ENCODE peak calls at places on chromosomes 3 and 15, in four cellular contexts. One of them, this sample, is unnamed.
A peak's percentile ranks its signal among the peaks of the same experiment; 100 is the strongest.

GRCh38 chr3:119469378-119470189 is 821 bp downstream of the POGLUT1 start:
- DNase-seq in effector CD4-positive, alpha-beta T cell: no peak
- DNase-seq in stimulated activated CD4-positive, alpha-beta T cell treated with anti-CD3 and anti-CD28 coated beads, Interleukin-4, amount 100 ng/mL, for 48 hours: no peak
- DNase-seq in HCEC 1CT: no peak
- DNase-seq in this sample: no peak

GRCh38 chr15:59349715-59350420 is 22.8 kb downstream of the MYO1E start:
- DNase-seq in stimulated activated CD4-positive, alpha-beta T cell treated with anti-CD3 and anti-CD28 coated beads, Interleukin-4, amount 100 ng/mL, for 48 hours: no peak
- DNase-seq in HCEC 1CT: peak; percentile 92
- DNase-seq in effector CD4-positive, alpha-beta T cell: no peak
- DNase-seq in this sample: no peak

GRCh38 chr3:190455843-190456242 is 6.1 kb upstream of the TMEM207 start:
- DNase-seq in HCEC 1CT: no peak
- DNase-seq in effector CD4-positive, alpha-beta T cell: no peak
- DNase-seq in stimulated activated CD4-positive, alpha-beta T cell treated with anti-CD3 and anti-CD28 coated beads, Interleukin-4, amount 100 ng/mL, for 48 hours: no peak
- DNase-seq in this sample: no peak

GRCh38 chr3:31161889-31162288 is 267.4 kb upstream of the GADL1 start:
- DNase-seq in HCEC 1CT: no peak
- DNase-seq in effector CD4-positive, alpha-beta T cell: no peak
- DNase-seq in stimulated activated CD4-positive, alpha-beta T cell treated with anti-CD3 and anti-CD28 coated beads, Interleukin-4, amount 100 ng/mL, for 48 hours: no peak
- DNase-seq in this sample: no peak

GRCh38 chr3:142977399-142977728 is 13.9 kb upstream of the PAQR9 start:
- DNase-seq in stimulated activated CD4-positive, alpha-beta T cell treated with anti-CD3 and anti-CD28 coated beads, Interleukin-4, amount 100 ng/mL, for 48 hours: no peak
- DNase-seq in effector CD4-positive, alpha-beta T cell: no peak
- DNase-seq in HCEC 1CT: peak; percentile 60
- DNase-seq in this sample: no peak

GRCh38 chr3:42394579-42395288 is 15.7 kb downstream of the LYZL4 start:
- DNase-seq in stimulated activated CD4-positive, alpha-beta T cell treated with anti-CD3 and anti-CD28 coated beads, Interleukin-4, amount 100 ng/mL, for 48 hours: no peak
- DNase-seq in effector CD4-positive, alpha-beta T cell: no peak
- DNase-seq in HCEC 1CT: no peak
- DNase-seq in this sample: no peak

GRCh38 chr3:122230174-122230573 is 46.7 kb downstream of the CASR start:
- DNase-seq in HCEC 1CT: no peak
- DNase-seq in stimulated activated CD4-positive, alpha-beta T cell treated with anti-CD3 and anti-CD28 coated beads, Interleukin-4, amount 100 ng/mL, for 48 hours: no peak
- DNase-seq in effector CD4-positive, alpha-beta T cell: no peak
- DNase-seq in this sample: no peak

GRCh38 chr3:106688463-106688862 is 688.8 kb upstream of the CCDC54 start:
- DNase-seq in stimulated activated CD4-positive, alpha-beta T cell treated with anti-CD3 and anti-CD28 coated beads, Interleukin-4, amount 100 ng/mL, for 48 hours: no peak
- DNase-seq in HCEC 1CT: peak; percentile 93
- DNase-seq in effector CD4-positive, alpha-beta T cell: no peak
- DNase-seq in this sample: no peak

GRCh38 chr3:27134165-27134796 is 234.9 kb downstream of the NEK10 start:
- DNase-seq in effector CD4-positive, alpha-beta T cell: peak; percentile 40
- DNase-seq in HCEC 1CT: peak; percentile 47
- DNase-seq in stimulated activated CD4-positive, alpha-beta T cell treated with anti-CD3 and anti-CD28 coated beads, Interleukin-4, amount 100 ng/mL, for 48 hours: peak; percentile 45
- DNase-seq in this sample: peak; percentile 17

GRCh38 chr3:49277357-49277723 is 308 bp upstream of the C3orf62 start:
- DNase-seq in HCEC 1CT: no peak
- DNase-seq in stimulated activated CD4-positive, alpha-beta T cell treated with anti-CD3 and anti-CD28 coated beads, Interleukin-4, amount 100 ng/mL, for 48 hours: no peak
- DNase-seq in effector CD4-positive, alpha-beta T cell: no peak
- DNase-seq in this sample: no peak

GRCh38 chr3:196967412-196968232 is 1.0 kb downstream of the PIGZ start:
- DNase-seq in effector CD4-positive, alpha-beta T cell: no peak
- DNase-seq in stimulated activated CD4-positive, alpha-beta T cell treated with anti-CD3 and anti-CD28 coated beads, Interleukin-4, amount 100 ng/mL, for 48 hours: no peak
- DNase-seq in HCEC 1CT: no peak
- DNase-seq in this sample: no peak

GRCh38 chr15:53910852-53911251 is 67.4 kb upstream of the UNC13C start:
- DNase-seq in effector CD4-positive, alpha-beta T cell: no peak
- DNase-seq in HCEC 1CT: no peak
- DNase-seq in stimulated activated CD4-positive, alpha-beta T cell treated with anti-CD3 and anti-CD28 coated beads, Interleukin-4, amount 100 ng/mL, for 48 hours: no peak
- DNase-seq in this sample: no peak

GRCh38 chr3:191329654-191330308 is 545 bp downstream of the UTS2B start:
- DNase-seq in HCEC 1CT: peak; percentile 70
- DNase-seq in stimulated activated CD4-positive, alpha-beta T cell treated with anti-CD3 and anti-CD28 coated beads, Interleukin-4, amount 100 ng/mL, for 48 hours: peak; percentile 1
- DNase-seq in effector CD4-positive, alpha-beta T cell: no peak
- DNase-seq in this sample: peak; percentile 23

GRCh38 chr3:158489181-158489580 is 81.8 kb upstream of the MLF1 start:
- DNase-seq in effector CD4-positive, alpha-beta T cell: no peak
- DNase-seq in HCEC 1CT: no peak
- DNase-seq in stimulated activated CD4-positive, alpha-beta T cell treated with anti-CD3 and anti-CD28 coated beads, Interleukin-4, amount 100 ng/mL, for 48 hours: no peak
- DNase-seq in this sample: no peak

GRCh38 chr15:68781766-68782588 is 38.7 kb downstream of the ANP32A start:
- DNase-seq in HCEC 1CT: no peak
- DNase-seq in effector CD4-positive, alpha-beta T cell: no peak
- DNase-seq in stimulated activated CD4-positive, alpha-beta T cell treated with anti-CD3 and anti-CD28 coated beads, Interleukin-4, amount 100 ng/mL, for 48 hours: no peak
- DNase-seq in this sample: no peak

GRCh38 chr3:195896361-195897080 is 11.8 kb downstream of the TNK2 start:
- DNase-seq in effector CD4-positive, alpha-beta T cell: no peak
- DNase-seq in HCEC 1CT: peak; percentile 67
- DNase-seq in stimulated activated CD4-positive, alpha-beta T cell treated with anti-CD3 and anti-CD28 coated beads, Interleukin-4, amount 100 ng/mL, for 48 hours: no peak
- DNase-seq in this sample: no peak

GRCh38 chr3:137163241-137163916 is 205.6 kb downstream of the IL20RB start:
- DNase-seq in effector CD4-positive, alpha-beta T cell: no peak
- DNase-seq in HCEC 1CT: no peak
- DNase-seq in stimulated activated CD4-positive, alpha-beta T cell treated with anti-CD3 and anti-CD28 coated beads, Interleukin-4, amount 100 ng/mL, for 48 hours: no peak
- DNase-seq in this sample: no peak

GRCh38 chr3:13841826-13842225 is 38.0 kb downstream of the WNT7A start:
- DNase-seq in stimulated activated CD4-positive, alpha-beta T cell treated with anti-CD3 and anti-CD28 coated beads, Interleukin-4, amount 100 ng/mL, for 48 hours: no peak
- DNase-seq in HCEC 1CT: no peak
- DNase-seq in effector CD4-positive, alpha-beta T cell: no peak
- DNase-seq in this sample: no peak

GRCh38 chr3:147191795-147192385 is 214.5 kb downstream of the ZIC4 start:
- DNase-seq in stimulated activated CD4-positive, alpha-beta T cell treated with anti-CD3 and anti-CD28 coated beads, Interleukin-4, amount 100 ng/mL, for 48 hours: no peak
- DNase-seq in effector CD4-positive, alpha-beta T cell: no peak
- DNase-seq in HCEC 1CT: peak; percentile 59
- DNase-seq in this sample: no peak

GRCh38 chr3:57169872-57170623 is 4.9 kb upstream of the IL17RD start:
- DNase-seq in HCEC 1CT: peak; percentile 56
- DNase-seq in effector CD4-positive, alpha-beta T cell: peak; percentile 47
- DNase-seq in stimulated activated CD4-positive, alpha-beta T cell treated with anti-CD3 and anti-CD28 coated beads, Interleukin-4, amount 100 ng/mL, for 48 hours: peak; percentile 57
- DNase-seq in this sample: peak; percentile 53

GRCh38 chr3:12902181-12902999 is 61.0 kb upstream of the RPL32 start:
- DNase-seq in stimulated activated CD4-positive, alpha-beta T cell treated with anti-CD3 and anti-CD28 coated beads, Interleukin-4, amount 100 ng/mL, for 48 hours: no peak
- DNase-seq in effector CD4-positive, alpha-beta T cell: no peak
- DNase-seq in HCEC 1CT: no peak
- DNase-seq in this sample: no peak

GRCh38 chr15:60591491-60592385 is 112.8 kb upstream of the ICE2 start:
- DNase-seq in effector CD4-positive, alpha-beta T cell: peak; percentile 39
- DNase-seq in stimulated activated CD4-positive, alpha-beta T cell treated with anti-CD3 and anti-CD28 coated beads, Interleukin-4, amount 100 ng/mL, for 48 hours: no peak
- DNase-seq in HCEC 1CT: peak; percentile 53
- DNase-seq in this sample: peak; percentile 46

GRCh38 chr3:105715372-105715771 is 153.4 kb downstream of the CBLB start:
- DNase-seq in stimulated activated CD4-positive, alpha-beta T cell treated with anti-CD3 and anti-CD28 coated beads, Interleukin-4, amount 100 ng/mL, for 48 hours: no peak
- DNase-seq in effector CD4-positive, alpha-beta T cell: no peak
- DNase-seq in HCEC 1CT: peak; percentile 71
- DNase-seq in this sample: no peak

GRCh38 chr15:99718421-99718820 is 14.8 kb downstream of the LYSMD4 start:
- DNase-seq in HCEC 1CT: no peak
- DNase-seq in stimulated activated CD4-positive, alpha-beta T cell treated with anti-CD3 and anti-CD28 coated beads, Interleukin-4, amount 100 ng/mL, for 48 hours: no peak
- DNase-seq in effector CD4-positive, alpha-beta T cell: no peak
- DNase-seq in this sample: no peak

GRCh38 chr15:48336940-48337339 is 5.7 kb downstream of the DUT start:
- DNase-seq in stimulated activated CD4-positive, alpha-beta T cell treated with anti-CD3 and anti-CD28 coated beads, Interleukin-4, amount 100 ng/mL, for 48 hours: no peak
- DNase-seq in HCEC 1CT: no peak
- DNase-seq in effector CD4-positive, alpha-beta T cell: no peak
- DNase-seq in this sample: no peak

GRCh38 chr3:191066669-191067068 is 132.4 kb upstream of the OSTN start:
- DNase-seq in HCEC 1CT: peak; percentile 88
- DNase-seq in effector CD4-positive, alpha-beta T cell: no peak
- DNase-seq in stimulated activated CD4-positive, alpha-beta T cell treated with anti-CD3 and anti-CD28 coated beads, Interleukin-4, amount 100 ng/mL, for 48 hours: no peak
- DNase-seq in this sample: no peak

GRCh38 chr3:192130534-192131132 is 596.7 kb downstream of the FGF12 start:
- DNase-seq in HCEC 1CT: no peak
- DNase-seq in stimulated activated CD4-positive, alpha-beta T cell treated with anti-CD3 and anti-CD28 coated beads, Interleukin-4, amount 100 ng/mL, for 48 hours: peak; percentile 3
- DNase-seq in effector CD4-positive, alpha-beta T cell: no peak
- DNase-seq in this sample: no peak

GRCh38 chr3:98766924-98767323 is 3.8 kb downstream of the ST3GAL6 start:
- DNase-seq in effector CD4-positive, alpha-beta T cell: no peak
- DNase-seq in stimulated activated CD4-positive, alpha-beta T cell treated with anti-CD3 and anti-CD28 coated beads, Interleukin-4, amount 100 ng/mL, for 48 hours: no peak
- DNase-seq in HCEC 1CT: no peak
- DNase-seq in this sample: no peak

GRCh38 chr15:81740402-81740801 is 305.4 kb downstream of the MEX3B start:
- DNase-seq in HCEC 1CT: no peak
- DNase-seq in stimulated activated CD4-positive, alpha-beta T cell treated with anti-CD3 and anti-CD28 coated beads, Interleukin-4, amount 100 ng/mL, for 48 hours: no peak
- DNase-seq in effector CD4-positive, alpha-beta T cell: no peak
- DNase-seq in this sample: no peak

GRCh38 chr15:25623708-25624107 is 184.9 kb upstream of the UBE3A start:
- DNase-seq in effector CD4-positive, alpha-beta T cell: no peak
- DNase-seq in HCEC 1CT: no peak
- DNase-seq in stimulated activated CD4-positive, alpha-beta T cell treated with anti-CD3 and anti-CD28 coated beads, Interleukin-4, amount 100 ng/mL, for 48 hours: no peak
- DNase-seq in this sample: no peak

GRCh38 chr3:196288141-196288460 is 575 bp upstream of the PCYT1A start:
- DNase-seq in HCEC 1CT: peak; percentile 21
- DNase-seq in effector CD4-positive, alpha-beta T cell: no peak
- DNase-seq in stimulated activated CD4-positive, alpha-beta T cell treated with anti-CD3 and anti-CD28 coated beads, Interleukin-4, amount 100 ng/mL, for 48 hours: no peak
- DNase-seq in this sample: no peak

GRCh38 chr3:126936853-126937395 is 46.0 kb upstream of the PLXNA1 start:
- DNase-seq in stimulated activated CD4-positive, alpha-beta T cell treated with anti-CD3 and anti-CD28 coated beads, Interleukin-4, amount 100 ng/mL, for 48 hours: no peak
- DNase-seq in HCEC 1CT: no peak
- DNase-seq in effector CD4-positive, alpha-beta T cell: no peak
- DNase-seq in this sample: no peak

GRCh38 chr3:5165698-5166097 is 21.8 kb upstream of the EDEM1 start:
- DNase-seq in HCEC 1CT: no peak
- DNase-seq in effector CD4-positive, alpha-beta T cell: no peak
- DNase-seq in stimulated activated CD4-positive, alpha-beta T cell treated with anti-CD3 and anti-CD28 coated beads, Interleukin-4, amount 100 ng/mL, for 48 hours: no peak
- DNase-seq in this sample: no peak

GRCh38 chr15:56857828-56858227 is 60.6 kb upstream of the TCF12 start:
- DNase-seq in effector CD4-positive, alpha-beta T cell: no peak
- DNase-seq in stimulated activated CD4-positive, alpha-beta T cell treated with anti-CD3 and anti-CD28 coated beads, Interleukin-4, amount 100 ng/mL, for 48 hours: no peak
- DNase-seq in HCEC 1CT: no peak
- DNase-seq in this sample: no peak

GRCh38 chr3:154132777-154133375 is 11.7 kb downstream of the ARHGEF26 start:
- DNase-seq in HCEC 1CT: no peak
- DNase-seq in effector CD4-positive, alpha-beta T cell: no peak
- DNase-seq in stimulated activated CD4-positive, alpha-beta T cell treated with anti-CD3 and anti-CD28 coated beads, Interleukin-4, amount 100 ng/mL, for 48 hours: no peak
- DNase-seq in this sample: no peak

This sample was measured in GM12891.